ENCODE peak calls at places on chromosomes 6 and 20, in four cellular contexts. One of them, this sample, is unnamed.

GRCh38 chr6:136226027-136226673 is 24.0 kb downstream of the MTFR2 start:
- DNase-seq in cardiac fibroblast: peak
- DNase-seq in body of pancreas: peak
- DNase-seq in stimulated activated CD8-positive, alpha-beta memory T cell treated with anti-CD3 and anti-CD28 coated beads, Interleukin-4, amount 100 ng/mL, for 24 hours: no peak
- DNase-seq in this sample: peak

GRCh38 chr6:102525336-102525735 is 1131.8 kb downstream of the GRIK2 start:
- DNase-seq in cardiac fibroblast: no peak
- DNase-seq in body of pancreas: no peak
- DNase-seq in stimulated activated CD8-positive, alpha-beta memory T cell treated with anti-CD3 and anti-CD28 coated beads, Interleukin-4, amount 100 ng/mL, for 24 hours: no peak
- DNase-seq in this sample: no peak

GRCh38 chr20:48725589-48725991 is 102.2 kb downstream of the PREX1 start:
- DNase-seq in cardiac fibroblast: peak
- DNase-seq in body of pancreas: no peak
- DNase-seq in stimulated activated CD8-positive, alpha-beta memory T cell treated with anti-CD3 and anti-CD28 coated beads, Interleukin-4, amount 100 ng/mL, for 24 hours: no peak
- DNase-seq in this sample: peak

GRCh38 chr6:130615816-130616215 is 211.4 kb upstream of the SMLR1 start:
- DNase-seq in cardiac fibroblast: no peak
- DNase-seq in body of pancreas: no peak
- DNase-seq in stimulated activated CD8-positive, alpha-beta memory T cell treated with anti-CD3 and anti-CD28 coated beads, Interleukin-4, amount 100 ng/mL, for 24 hours: no peak
- DNase-seq in this sample: no peak

GRCh38 chr6:160510199-160510598 is 153.9 kb downstream of the LPA start:
- DNase-seq in cardiac fibroblast: peak
- DNase-seq in body of pancreas: no peak
- DNase-seq in stimulated activated CD8-positive, alpha-beta memory T cell treated with anti-CD3 and anti-CD28 coated beads, Interleukin-4, amount 100 ng/mL, for 24 hours: no peak
- DNase-seq in this sample: peak

GRCh38 chr6:710601-711571 is 17.9 kb upstream of the EXOC2 start:
- DNase-seq in cardiac fibroblast: peak
- DNase-seq in body of pancreas: peak
- DNase-seq in stimulated activated CD8-positive, alpha-beta memory T cell treated with anti-CD3 and anti-CD28 coated beads, Interleukin-4, amount 100 ng/mL, for 24 hours: peak
- DNase-seq in this sample: peak

GRCh38 chr20:62370807-62371587 is 3.9 kb upstream of the LAMA5 start:
- DNase-seq in cardiac fibroblast: no peak
- DNase-seq in body of pancreas: no peak
- DNase-seq in stimulated activated CD8-positive, alpha-beta memory T cell treated with anti-CD3 and anti-CD28 coated beads, Interleukin-4, amount 100 ng/mL, for 24 hours: no peak
- DNase-seq in this sample: no peak

GRCh38 chr6:165034271-165034741 is 275.1 kb downstream of the C6orf118 start:
- DNase-seq in cardiac fibroblast: no peak
- DNase-seq in body of pancreas: no peak
- DNase-seq in stimulated activated CD8-positive, alpha-beta memory T cell treated with anti-CD3 and anti-CD28 coated beads, Interleukin-4, amount 100 ng/mL, for 24 hours: no peak
- DNase-seq in this sample: no peak

GRCh38 chr6:54107470-54107869 is 3.8 kb upstream of the MLIP start:
- DNase-seq in cardiac fibroblast: no peak
- DNase-seq in body of pancreas: peak
- DNase-seq in stimulated activated CD8-positive, alpha-beta memory T cell treated with anti-CD3 and anti-CD28 coated beads, Interleukin-4, amount 100 ng/mL, for 24 hours: no peak
- DNase-seq in this sample: no peak

GRCh38 chr20:49747707-49748524 is 34.2 kb upstream of the B4GALT5 start:
- DNase-seq in cardiac fibroblast: peak
- DNase-seq in body of pancreas: peak
- DNase-seq in stimulated activated CD8-positive, alpha-beta memory T cell treated with anti-CD3 and anti-CD28 coated beads, Interleukin-4, amount 100 ng/mL, for 24 hours: no peak
- DNase-seq in this sample: peak

This sample was measured in brain microvascular endothelial cell.